ENCODE peak calls at places on chromosome 13, in four cellular contexts. W is stimulated activated CD8-positive, alpha-beta memory T cell treated with anti-CD3 and anti-CD28 coated beads, Interleukin-15, amount 100 ng/mL, for 4 hours; G is body of pancreas; O is brain microvascular endothelial cell. Y is an unnamed sample.

GRCh38 chr13:41465215-41465907 is 8.0 kb downstream of the RGCC start:
- DNase-seq in G (peak), O (peak), W (peak), Y (no peak)

GRCh38 chr13:33348366-33348765 is 62.8 kb upstream of the STARD13 start:
- DNase-seq in W (no peak), G (no peak), O (no peak), Y (no peak)

GRCh38 chr13:75410207-75410606 is 71.8 kb downstream of the TBC1D4 start:
- DNase-seq in G (no peak), O (no peak), W (no peak), Y (no peak)

GRCh38 chr13:98466634-98467236 is 110.2 kb downstream of the STK24 start:
- DNase-seq in G (no peak), O (peak), W (peak), Y (no peak)

GRCh38 chr13:101018720-101019119 is 344.1 kb upstream of the TMTC4 start:
- DNase-seq in G (no peak), W (no peak), O (peak), Y (no peak)

GRCh38 chr13:105655046-105655445 is 880.4 kb downstream of the EFNB2 start:
- DNase-seq in O (peak), W (no peak), G (no peak), Y (no peak)

GRCh38 chr13:98517576-98518310 is 59.2 kb downstream of the STK24 start:
- DNase-seq in O (no peak), W (no peak), G (no peak), Y (no peak)

GRCh38 chr13:76791290-76791664 is 94.9 kb downstream of the KCTD12 start:
- DNase-seq in G (no peak), W (no peak), O (no peak), Y (no peak)

GRCh38 chr13:22195726-22196125 is 524.9 kb downstream of the FGF9 start:
- DNase-seq in G (no peak), O (no peak), W (no peak), Y (no peak)

GRCh38 chr13:107370036-107370785 is 802.3 kb upstream of the ARGLU1 start:
- DNase-seq in G (no peak), O (peak), W (no peak), Y (no peak)

GRCh38 chr13:102847272-102848234 is 1.7 kb downstream of the ERCC5 start:
- DNase-seq in O (peak), G (no peak), W (no peak), Y (no peak)

GRCh38 chr13:74755065-74755464 is 620.9 kb upstream of the KLF12 start:
- DNase-seq in W (no peak), O (no peak), G (no peak), Y (no peak)

GRCh38 chr13:41610426-41610825 is 153.1 kb downstream of the RGCC start:
- DNase-seq in G (no peak), O (peak), W (no peak), Y (peak)

GRCh38 chr13:73708393-73708985 is 425.7 kb downstream of the KLF12 start:
- DNase-seq in G (peak), O (peak), W (peak), Y (peak)

GRCh38 chr13:110127986-110128511 is 178.9 kb downstream of the COL4A1 start:
- DNase-seq in G (no peak), W (no peak), O (no peak), Y (no peak)

GRCh38 chr13:94209110-94209509 is 270.4 kb downstream of the DCT start:
- DNase-seq in O (no peak), G (no peak), W (no peak), Y (peak)

GRCh38 chr13:76086729-76087128 is 450.6 kb downstream of the LMO7 start:
- DNase-seq in O (peak), G (no peak), W (no peak), Y (peak)

GRCh38 chr13:46076827-46077226 is 24.3 kb upstream of the ZC3H13 start:
- DNase-seq in O (no peak), W (no peak), G (no peak), Y (no peak)

GRCh38 chr13:87123987-87124784 is 547.0 kb upstream of the SLITRK5 start:
- DNase-seq in W (no peak), O (peak), G (peak), Y (no peak)

GRCh38 chr13:63190742-63191141 is 1775.1 kb upstream of the PCDH20 start:
- DNase-seq in W (no peak), O (peak), G (no peak), Y (no peak)

GRCh38 chr13:44768775-44769578 is 192.8 kb upstream of the TSC22D1 start:
- DNase-seq in O (no peak), G (peak), W (no peak), Y (no peak)

GRCh38 chr13:54379461-54379860 is 1350.8 kb downstream of the OLFM4 start:
- DNase-seq in G (no peak), W (no peak), O (no peak), Y (no peak)

GRCh38 chr13:39789451-39789850 is 134.0 kb downstream of the COG6 start:
- DNase-seq in W (no peak), O (no peak), G (no peak), Y (no peak)

GRCh38 chr13:111904701-111905608 is 162.0 kb upstream of the SOX1 start:
- DNase-seq in O (no peak), G (no peak), W (no peak), Y (no peak)